ENCODE peak calls at places on chromosome 20, in four cellular contexts. A, D, P and E are unnamed samples.

GRCh38 chr20:48983423-48984400 is 62.2 kb downstream of the ARFGEF2 start:
- DNase-seq in A (no peak), P (peak), D (peak), E (no peak)

GRCh38 chr20:46056970-46057855 is 28.2 kb downstream of the SLC12A5 start:
- DNase-seq in P (peak), D (peak), A (peak), E (peak)

GRCh38 chr20:62693523-62693922 is 15.1 kb upstream of the NTSR1 start:
- DNase-seq in D (no peak), A (no peak), P (no peak), E (no peak)

GRCh38 chr20:32495949-32496348 is 89.2 kb downstream of the NOL4L start:
- DNase-seq in A (no peak), P (no peak), D (no peak), E (no peak)

GRCh38 chr20:3077618-3078134 is 6.3 kb downstream of the OXT start:
- DNase-seq in D (no peak), P (no peak), A (no peak), E (no peak)

GRCh38 chr20:38907918-38908677 is 18.1 kb upstream of the FAM83D start:
- DNase-seq in P (no peak), A (no peak), D (no peak), E (no peak)

GRCh38 chr20:8242827-8243764 is 111.0 kb downstream of the PLCB1 start:
- DNase-seq in D (no peak), A (no peak), P (no peak), E (no peak)

GRCh38 chr20:6008254-6008653 is 45.6 kb downstream of the LRRN4 start:
- DNase-seq in A (no peak), P (peak), D (peak), E (peak)

GRCh38 chr20:51026317-51026716 is 3.4 kb upstream of the KCNG1 start:
- DNase-seq in D (no peak), A (no peak), P (no peak), E (no peak)

GRCh38 chr20:57946559-57947315 is 236.9 kb upstream of the PMEPA1 start:
- DNase-seq in D (no peak), A (no peak), P (no peak), E (no peak)

GRCh38 chr20:17624551-17625245 is 54.8 kb downstream of the DSTN start:
- DNase-seq in A (no peak), P (no peak), D (no peak), E (no peak)

GRCh38 chr20:10090588-10091166 is 55.9 kb downstream of the ANKEF1 start:
- DNase-seq in A (peak), P (peak), D (peak), E (peak)

GRCh38 chr20:47784599-47785320 is 521 bp downstream of the SULF2 start:
- DNase-seq in A (no peak), D (peak), P (peak), E (no peak)
- H3K14ac ChIP-seq in A (no peak), D (no peak), P (no peak), E (peak)

GRCh38 chr20:11235058-11235457 is 561.3 kb upstream of the JAG1 start:
- DNase-seq in D (peak), P (peak), A (no peak), E (no peak)
- H3K18ac ChIP-seq in D (no peak), P (peak), A (no peak), E (no peak)

GRCh38 chr20:44746367-44747165 is 901 bp downstream of the KCNK15 start:
- DNase-seq in P (no peak), A (no peak), D (no peak), E (no peak)

GRCh38 chr20:44747166-44748004 is 1.7 kb downstream of the KCNK15 start:
- DNase-seq in D (peak), A (peak), P (peak), E (peak)

GRCh38 chr20:44743916-44744655 is 1.6 kb upstream of the KCNK15 start:
- DNase-seq in A (no peak), P (no peak), D (no peak), E (no peak)

GRCh38 chr20:44745122-44745521 is 543 bp upstream of the KCNK15 start:
- DNase-seq in D (no peak), P (no peak), A (no peak), E (no peak)

DNA sequence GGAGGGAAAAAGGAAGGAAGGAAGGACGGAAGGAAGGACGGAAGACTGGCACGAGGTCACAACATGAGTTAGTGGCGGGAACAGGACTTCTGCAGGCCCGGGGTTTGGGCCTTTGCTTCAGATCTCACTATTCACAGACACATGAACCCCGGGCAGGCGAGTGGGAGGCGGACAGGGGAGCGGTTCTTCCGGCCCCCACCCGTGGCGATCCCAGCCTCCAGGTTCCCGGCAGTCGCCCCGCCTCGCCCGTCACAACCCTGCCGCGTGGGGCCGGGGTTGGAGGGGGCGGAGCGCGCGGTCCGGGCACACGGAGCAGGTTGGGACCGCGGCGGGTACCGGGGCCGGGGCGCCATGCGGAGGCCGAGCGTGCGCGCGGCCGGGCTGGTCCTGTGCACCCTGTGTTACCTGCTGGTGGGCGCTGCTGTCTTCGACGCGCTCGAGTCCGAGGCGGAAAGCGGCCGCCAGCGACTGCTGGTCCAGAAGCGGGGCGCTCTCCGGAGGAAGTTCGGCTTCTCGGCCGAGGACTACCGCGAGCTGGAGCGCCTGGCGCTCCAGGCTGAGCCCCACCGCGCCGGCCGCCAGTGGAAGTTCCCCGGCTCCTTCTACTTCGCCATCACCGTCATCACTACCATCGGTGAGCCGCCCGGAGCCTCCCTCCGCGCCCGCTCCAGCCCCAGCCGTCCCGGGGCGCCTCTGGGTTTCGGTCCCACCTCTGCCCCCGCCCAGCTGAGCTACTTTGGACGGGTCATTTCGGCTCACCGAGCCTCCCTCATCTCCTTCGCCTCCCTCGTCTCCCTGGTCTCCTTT is at the start of gene KCNK15:
- DNase-seq in A (no peak), D (peak), P (peak), E (no peak)
- H3K14ac ChIP-seq in A (no peak), D (no peak), P (no peak), E (no peak)

GRCh38 chr20:36184816-36185776 is 30.6 kb downstream of the EPB41L1 start:
- DNase-seq in D (no peak), P (no peak), A (no peak), E (no peak)
- H3K18ac ChIP-seq in D (no peak), P (no peak), A (no peak), E (no peak)